ENCODE peak calls at places on chromosome 14, in four cellular contexts. One of them, this sample, is unnamed.

GRCh38 chr14:22848391-22849164 is 12.2 kb downstream of the MMP14 start:
- DNase-seq in nucleus accumbens: no peak
- DNase-seq in A172: no peak
- DNase-seq in head of caudate nucleus: no peak
- DNase-seq in this sample: no peak

GRCh38 chr14:86035882-86036281 is 505.9 kb downstream of the FLRT2 start:
- DNase-seq in nucleus accumbens: no peak
- DNase-seq in A172: no peak
- DNase-seq in head of caudate nucleus: no peak
- DNase-seq in this sample: no peak

GRCh38 chr14:90791481-90791880 is 24.7 kb downstream of the TTC7B start:
- DNase-seq in nucleus accumbens: no peak
- DNase-seq in A172: no peak
- DNase-seq in head of caudate nucleus: no peak
- DNase-seq in this sample: no peak

GRCh38 chr14:65280653-65281052 is 131.9 kb upstream of the FUT8 start:
- DNase-seq in nucleus accumbens: no peak
- DNase-seq in A172: no peak
- DNase-seq in head of caudate nucleus: no peak
- DNase-seq in this sample: no peak

GRCh38 chr14:24058260-24058950 is 6.6 kb downstream of the CARMIL3 start:
- DNase-seq in nucleus accumbens: no peak
- DNase-seq in A172: peak
- DNase-seq in head of caudate nucleus: peak
- DNase-seq in this sample: peak

GRCh38 chr14:105063041-105063440 is 2.2 kb downstream of the GPR132 start:
- DNase-seq in nucleus accumbens: no peak
- DNase-seq in A172: no peak
- DNase-seq in head of caudate nucleus: no peak
- DNase-seq in this sample: no peak

GRCh38 chr14:55556929-55557623 is 22.9 kb upstream of the KTN1 start:
- DNase-seq in nucleus accumbens: peak
- DNase-seq in A172: peak
- DNase-seq in head of caudate nucleus: peak
- DNase-seq in this sample: peak

GRCh38 chr14:69780092-69780491 is 13.2 kb downstream of the SRSF5 start:
- DNase-seq in nucleus accumbens: no peak
- DNase-seq in A172: no peak
- DNase-seq in head of caudate nucleus: no peak
- DNase-seq in this sample: no peak

GRCh38 chr14:100764716-100765115 is 38.0 kb downstream of the DLK1 start:
- DNase-seq in nucleus accumbens: no peak
- DNase-seq in A172: no peak
- DNase-seq in head of caudate nucleus: no peak
- DNase-seq in this sample: no peak

This sample was measured in amygdala.